ENCODE peak calls at places on chromosomes 2 and 18, in ten cellular contexts. B is endothelial cell; Q is astrocyte of the hippocampus; V is RWPE1; G is Kasumi-1; Y is fibroblast of villous mesenchyme; D is retina; L is activated CD4-positive, alpha-beta T cell treated with anti-CD3 and anti-CD28 coated beads for 1 hour; A is left cardiac atrium; U is activated naive CD4-positive, alpha-beta T cell treated with anti-CD3 and anti-CD28 coated beads, Interleukin-2, amount 10 ng/mL, durations not matched to agents 7 days and 5 days. X is an unnamed sample.
A peak's percentile ranks its signal among the peaks of the same experiment; 100 is the strongest.

GRCh38 chr18:33755918-33756590 is 178.0 kb downstream of the ASXL3 start:
- DNase-seq in B (no peak), Q (peak; percentile 70), V (peak; percentile 49), G (peak; percentile 1), Y (peak; percentile 93), D (no peak), L (no peak), A (peak; percentile 45), U (no peak), X (peak; percentile 79)

GRCh38 chr2:14901740-14902139 is 269.2 kb downstream of the LRATD1 start:
- DNase-seq in B (no peak), Q (no peak), V (no peak), G (no peak), Y (no peak), D (no peak), L (no peak), A (no peak), U (no peak), X (no peak)

GRCh38 chr2:220270506-220271070 is 643.2 kb downstream of the SLC4A3 start:
- DNase-seq in B (no peak), Q (no peak), V (no peak), G (no peak), Y (no peak), D (peak; percentile 11), L (no peak), A (no peak), U (no peak), X (peak; percentile 49)

GRCh38 chr2:171788316-171788993 is 101.2 kb downstream of the DYNC1I2 start:
- DNase-seq in B (no peak), Q (no peak), V (no peak), G (no peak), Y (no peak), D (no peak), L (no peak), A (no peak), U (no peak), X (no peak)

GRCh38 chr2:127422631-127423475 is 4.6 kb downstream of the PROC start:
- DNase-seq in B (no peak), Q (peak; percentile 40), V (no peak), G (peak; percentile 9), Y (no peak), D (peak; percentile 65), L (no peak), A (no peak), U (peak; percentile 47), X (no peak)

GRCh38 chr2:100011272-100011711 is 131.1 kb downstream of the AFF3 start:
- DNase-seq in B (no peak), Q (peak; percentile 94), V (no peak), G (no peak), Y (peak; percentile 89), D (no peak), L (no peak), A (no peak), U (no peak), X (no peak)

GRCh38 chr2:71608441-71608840 is 155.1 kb downstream of the DYSF start:
- DNase-seq in B (peak; percentile 2), Q (no peak), V (no peak), G (no peak), Y (no peak), D (no peak), L (no peak), A (peak; percentile 4), U (peak; percentile 4), X (no peak)

GRCh38 chr18:63237911-63238710 is 81.5 kb downstream of the BCL2 start:
- DNase-seq in B (no peak), Q (peak; percentile 96), V (peak; percentile 86), G (no peak), Y (peak; percentile 89), D (peak; percentile 71), L (no peak), A (peak; percentile 27), U (no peak), X (peak; percentile 72)

GRCh38 chr18:12246849-12247808 is 7.0 kb upstream of the CIDEA start:
- DNase-seq in B (peak; percentile 66), Q (peak; percentile 31), V (no peak), G (no peak), Y (peak; percentile 10), D (peak; percentile 38), L (no peak), A (no peak), U (no peak), X (no peak)

GRCh38 chr18:21004721-21005120 is 106.9 kb downstream of the ROCK1 start:
- DNase-seq in B (no peak), Q (peak; percentile 4), V (no peak), G (peak; percentile 25), Y (peak; percentile 92), D (no peak), L (no peak), A (no peak), U (no peak), X (peak; percentile 14)

GRCh38 chr2:176643711-176644110 is 374.5 kb downstream of the MTX2 start:
- DNase-seq in B (peak; percentile 64), Q (no peak), V (no peak), G (peak; percentile 54), Y (no peak), D (no peak), L (no peak), A (no peak), U (no peak), X (peak; percentile 25)

GRCh38 chr2:127673304-127674069 is 1.8 kb downstream of the LIMS2 start:
- DNase-seq in B (no peak), Q (no peak), V (no peak), G (no peak), Y (no peak), D (no peak), L (no peak), A (peak; percentile 40), U (no peak), X (no peak)